ENCODE peak calls at places on chromosomes 12 and 14, in six cellular contexts. One of them, this sample, is unnamed.

GRCh38 chr14:79294506-79294905 is 916.8 kb downstream of the DIO2 start:
- DNase-seq in HCT116: no peak
- DNase-seq in stimulated activated CD4-positive, alpha-beta T cell treated with anti-CD3 and anti-CD28 coated beads, Interleukin-4, amount 100 ng/mL, for 48 hours: no peak
- DNase-seq in GM12865: no peak
- DNase-seq in NCI-H2029 treated with DMSO at 0.1 percent for 48 hours: no peak
- DNase-seq in activated T-cell treated with anti-CD3 and anti-CD28 coated beads, Interleukin-2, amount 50 U/mL, for 24 hours: no peak
- DNase-seq in this sample: no peak

GRCh38 chr12:124730455-124730932 is 133.2 kb downstream of the SCARB1 start:
- DNase-seq in activated T-cell treated with anti-CD3 and anti-CD28 coated beads, Interleukin-2, amount 50 U/mL, for 24 hours: no peak
- DNase-seq in HCT116: no peak
- DNase-seq in GM12865: no peak
- DNase-seq in stimulated activated CD4-positive, alpha-beta T cell treated with anti-CD3 and anti-CD28 coated beads, Interleukin-4, amount 100 ng/mL, for 48 hours: no peak
- DNase-seq in NCI-H2029 treated with DMSO at 0.1 percent for 48 hours: peak
- DNase-seq in this sample: no peak

GRCh38 chr14:52790756-52791203 is 627 bp downstream of the GNPNAT1 start:
- DNase-seq in stimulated activated CD4-positive, alpha-beta T cell treated with anti-CD3 and anti-CD28 coated beads, Interleukin-4, amount 100 ng/mL, for 48 hours: no peak
- DNase-seq in HCT116: no peak
- DNase-seq in NCI-H2029 treated with DMSO at 0.1 percent for 48 hours: no peak
- DNase-seq in GM12865: no peak
- DNase-seq in activated T-cell treated with anti-CD3 and anti-CD28 coated beads, Interleukin-2, amount 50 U/mL, for 24 hours: no peak
- DNase-seq in this sample: no peak

GRCh38 chr14:97380539-97380941 is 583.4 kb downstream of the VRK1 start:
- DNase-seq in NCI-H2029 treated with DMSO at 0.1 percent for 48 hours: no peak
- DNase-seq in GM12865: no peak
- DNase-seq in activated T-cell treated with anti-CD3 and anti-CD28 coated beads, Interleukin-2, amount 50 U/mL, for 24 hours: peak
- DNase-seq in HCT116: peak
- DNase-seq in stimulated activated CD4-positive, alpha-beta T cell treated with anti-CD3 and anti-CD28 coated beads, Interleukin-4, amount 100 ng/mL, for 48 hours: peak
- DNase-seq in this sample: no peak

GRCh38 chr12:20798561-20798960 is 11.9 kb upstream of the SLCO1B3 start:
- DNase-seq in GM12865: peak
- DNase-seq in NCI-H2029 treated with DMSO at 0.1 percent for 48 hours: no peak
- DNase-seq in activated T-cell treated with anti-CD3 and anti-CD28 coated beads, Interleukin-2, amount 50 U/mL, for 24 hours: no peak
- DNase-seq in stimulated activated CD4-positive, alpha-beta T cell treated with anti-CD3 and anti-CD28 coated beads, Interleukin-4, amount 100 ng/mL, for 48 hours: no peak
- DNase-seq in HCT116: peak
- DNase-seq in this sample: no peak

GRCh38 chr12:104154286-104154685 is 16.3 kb upstream of the NFYB start:
- DNase-seq in activated T-cell treated with anti-CD3 and anti-CD28 coated beads, Interleukin-2, amount 50 U/mL, for 24 hours: no peak
- DNase-seq in GM12865: no peak
- DNase-seq in HCT116: no peak
- DNase-seq in NCI-H2029 treated with DMSO at 0.1 percent for 48 hours: no peak
- DNase-seq in stimulated activated CD4-positive, alpha-beta T cell treated with anti-CD3 and anti-CD28 coated beads, Interleukin-4, amount 100 ng/mL, for 48 hours: no peak
- DNase-seq in this sample: peak

GRCh38 chr14:72783741-72784140 is 110.2 kb downstream of the DPF3 start:
- DNase-seq in activated T-cell treated with anti-CD3 and anti-CD28 coated beads, Interleukin-2, amount 50 U/mL, for 24 hours: no peak
- DNase-seq in GM12865: no peak
- DNase-seq in stimulated activated CD4-positive, alpha-beta T cell treated with anti-CD3 and anti-CD28 coated beads, Interleukin-4, amount 100 ng/mL, for 48 hours: no peak
- DNase-seq in NCI-H2029 treated with DMSO at 0.1 percent for 48 hours: no peak
- DNase-seq in HCT116: no peak
- DNase-seq in this sample: no peak

GRCh38 chr14:30484976-30485375 is 74.0 kb upstream of the G2E3 start:
- DNase-seq in activated T-cell treated with anti-CD3 and anti-CD28 coated beads, Interleukin-2, amount 50 U/mL, for 24 hours: no peak
- DNase-seq in GM12865: no peak
- DNase-seq in stimulated activated CD4-positive, alpha-beta T cell treated with anti-CD3 and anti-CD28 coated beads, Interleukin-4, amount 100 ng/mL, for 48 hours: no peak
- DNase-seq in NCI-H2029 treated with DMSO at 0.1 percent for 48 hours: no peak
- DNase-seq in HCT116: no peak
- DNase-seq in this sample: no peak

GRCh38 chr12:68785358-68785757 is 22.6 kb upstream of the MDM2 start:
- DNase-seq in NCI-H2029 treated with DMSO at 0.1 percent for 48 hours: no peak
- DNase-seq in activated T-cell treated with anti-CD3 and anti-CD28 coated beads, Interleukin-2, amount 50 U/mL, for 24 hours: no peak
- DNase-seq in HCT116: no peak
- DNase-seq in GM12865: no peak
- DNase-seq in stimulated activated CD4-positive, alpha-beta T cell treated with anti-CD3 and anti-CD28 coated beads, Interleukin-4, amount 100 ng/mL, for 48 hours: no peak
- DNase-seq in this sample: no peak